ENCODE peak calls at places on chromosomes 4 and X, in five cellular contexts. One of them, this sample, is unnamed.
A peak's percentile ranks its signal among the peaks of the same experiment; 100 is the strongest.

GRCh38 chr4:110411599-110412011 is 64.3 kb upstream of the ENPEP start:
- DNase-seq in tibial artery: no peak
- DNase-seq in stimulated activated CD8-positive, alpha-beta memory T cell treated with anti-CD3 and anti-CD28 coated beads, Interleukin-2, amount 100 ng/mL, for 1 hour: no peak
- DNase-seq in activated T-cell treated with anti-CD3 and anti-CD28 coated beads, Interleukin-2, amount 50 U/mL, for 4 hours: no peak
- DNase-seq in stimulated activated CD4-positive, alpha-beta T cell treated with anti-CD3 and anti-CD28 coated beads, Interleukin-4, amount 100 ng/mL, for 4 hours: no peak
- DNase-seq in this sample: no peak

GRCh38 chr4:101596786-101597185 is 193.7 kb upstream of the BANK1 start:
- DNase-seq in activated T-cell treated with anti-CD3 and anti-CD28 coated beads, Interleukin-2, amount 50 U/mL, for 4 hours: no peak
- DNase-seq in tibial artery: no peak
- DNase-seq in stimulated activated CD4-positive, alpha-beta T cell treated with anti-CD3 and anti-CD28 coated beads, Interleukin-4, amount 100 ng/mL, for 4 hours: no peak
- DNase-seq in stimulated activated CD8-positive, alpha-beta memory T cell treated with anti-CD3 and anti-CD28 coated beads, Interleukin-2, amount 100 ng/mL, for 1 hour: no peak
- DNase-seq in this sample: no peak

GRCh38 chr4:156472624-156473023 is 499.0 kb downstream of the PDGFC start:
- DNase-seq in stimulated activated CD8-positive, alpha-beta memory T cell treated with anti-CD3 and anti-CD28 coated beads, Interleukin-2, amount 100 ng/mL, for 1 hour: no peak
- DNase-seq in tibial artery: no peak
- DNase-seq in activated T-cell treated with anti-CD3 and anti-CD28 coated beads, Interleukin-2, amount 50 U/mL, for 4 hours: no peak
- DNase-seq in stimulated activated CD4-positive, alpha-beta T cell treated with anti-CD3 and anti-CD28 coated beads, Interleukin-4, amount 100 ng/mL, for 4 hours: no peak
- DNase-seq in this sample: no peak

GRCh38 chr4:81919238-81919637 is 447.5 kb upstream of the RASGEF1B start:
- DNase-seq in activated T-cell treated with anti-CD3 and anti-CD28 coated beads, Interleukin-2, amount 50 U/mL, for 4 hours: no peak
- DNase-seq in tibial artery: no peak
- DNase-seq in stimulated activated CD8-positive, alpha-beta memory T cell treated with anti-CD3 and anti-CD28 coated beads, Interleukin-2, amount 100 ng/mL, for 1 hour: no peak
- DNase-seq in stimulated activated CD4-positive, alpha-beta T cell treated with anti-CD3 and anti-CD28 coated beads, Interleukin-4, amount 100 ng/mL, for 4 hours: no peak
- DNase-seq in this sample: no peak

GRCh38 chr4:143281507-143282169 is 55.0 kb upstream of the GAB1 start:
- DNase-seq in stimulated activated CD8-positive, alpha-beta memory T cell treated with anti-CD3 and anti-CD28 coated beads, Interleukin-2, amount 100 ng/mL, for 1 hour: no peak
- DNase-seq in stimulated activated CD4-positive, alpha-beta T cell treated with anti-CD3 and anti-CD28 coated beads, Interleukin-4, amount 100 ng/mL, for 4 hours: no peak
- DNase-seq in tibial artery: no peak
- DNase-seq in activated T-cell treated with anti-CD3 and anti-CD28 coated beads, Interleukin-2, amount 50 U/mL, for 4 hours: no peak
- DNase-seq in this sample: no peak

GRCh38 chrX:53085661-53086229 is 3.6 kb downstream of the TSPYL2 start:
- DNase-seq in activated T-cell treated with anti-CD3 and anti-CD28 coated beads, Interleukin-2, amount 50 U/mL, for 4 hours: no peak
- DNase-seq in stimulated activated CD8-positive, alpha-beta memory T cell treated with anti-CD3 and anti-CD28 coated beads, Interleukin-2, amount 100 ng/mL, for 1 hour: no peak
- DNase-seq in tibial artery: no peak
- DNase-seq in stimulated activated CD4-positive, alpha-beta T cell treated with anti-CD3 and anti-CD28 coated beads, Interleukin-4, amount 100 ng/mL, for 4 hours: no peak
- DNase-seq in this sample: no peak

GRCh38 chr4:54484361-54484760 is 173.4 kb upstream of the KIT start:
- DNase-seq in activated T-cell treated with anti-CD3 and anti-CD28 coated beads, Interleukin-2, amount 50 U/mL, for 4 hours: no peak
- DNase-seq in stimulated activated CD4-positive, alpha-beta T cell treated with anti-CD3 and anti-CD28 coated beads, Interleukin-4, amount 100 ng/mL, for 4 hours: no peak
- DNase-seq in tibial artery: no peak
- DNase-seq in stimulated activated CD8-positive, alpha-beta memory T cell treated with anti-CD3 and anti-CD28 coated beads, Interleukin-2, amount 100 ng/mL, for 1 hour: no peak
- DNase-seq in this sample: no peak

GRCh38 chr4:181225616-181226261 is 1017.5 kb upstream of the TENM3 start:
- DNase-seq in stimulated activated CD8-positive, alpha-beta memory T cell treated with anti-CD3 and anti-CD28 coated beads, Interleukin-2, amount 100 ng/mL, for 1 hour: no peak
- DNase-seq in stimulated activated CD4-positive, alpha-beta T cell treated with anti-CD3 and anti-CD28 coated beads, Interleukin-4, amount 100 ng/mL, for 4 hours: no peak
- DNase-seq in tibial artery: no peak
- DNase-seq in activated T-cell treated with anti-CD3 and anti-CD28 coated beads, Interleukin-2, amount 50 U/mL, for 4 hours: no peak
- DNase-seq in this sample: no peak

GRCh38 chr4:176778491-176778890 is 14.2 kb downstream of the VEGFC start:
- DNase-seq in stimulated activated CD8-positive, alpha-beta memory T cell treated with anti-CD3 and anti-CD28 coated beads, Interleukin-2, amount 100 ng/mL, for 1 hour: no peak
- DNase-seq in stimulated activated CD4-positive, alpha-beta T cell treated with anti-CD3 and anti-CD28 coated beads, Interleukin-4, amount 100 ng/mL, for 4 hours: no peak
- DNase-seq in activated T-cell treated with anti-CD3 and anti-CD28 coated beads, Interleukin-2, amount 50 U/mL, for 4 hours: no peak
- DNase-seq in tibial artery: no peak
- DNase-seq in this sample: no peak

GRCh38 chr4:175536852-175537453 is 275.1 kb downstream of the GPM6A start:
- DNase-seq in stimulated activated CD8-positive, alpha-beta memory T cell treated with anti-CD3 and anti-CD28 coated beads, Interleukin-2, amount 100 ng/mL, for 1 hour: no peak
- DNase-seq in tibial artery: no peak
- DNase-seq in activated T-cell treated with anti-CD3 and anti-CD28 coated beads, Interleukin-2, amount 50 U/mL, for 4 hours: no peak
- DNase-seq in stimulated activated CD4-positive, alpha-beta T cell treated with anti-CD3 and anti-CD28 coated beads, Interleukin-4, amount 100 ng/mL, for 4 hours: no peak
- DNase-seq in this sample: no peak

GRCh38 chr4:87555751-87556619 is 26.8 kb upstream of the SPARCL1 start:
- DNase-seq in stimulated activated CD4-positive, alpha-beta T cell treated with anti-CD3 and anti-CD28 coated beads, Interleukin-4, amount 100 ng/mL, for 4 hours: no peak
- DNase-seq in activated T-cell treated with anti-CD3 and anti-CD28 coated beads, Interleukin-2, amount 50 U/mL, for 4 hours: no peak
- DNase-seq in tibial artery: peak; percentile 38
- DNase-seq in stimulated activated CD8-positive, alpha-beta memory T cell treated with anti-CD3 and anti-CD28 coated beads, Interleukin-2, amount 100 ng/mL, for 1 hour: no peak
- DNase-seq in this sample: no peak

GRCh38 chr4:24105183-24106039 is 215.6 kb upstream of the PPARGC1A start:
- DNase-seq in activated T-cell treated with anti-CD3 and anti-CD28 coated beads, Interleukin-2, amount 50 U/mL, for 4 hours: no peak
- DNase-seq in stimulated activated CD4-positive, alpha-beta T cell treated with anti-CD3 and anti-CD28 coated beads, Interleukin-4, amount 100 ng/mL, for 4 hours: no peak
- DNase-seq in tibial artery: peak; percentile 35
- DNase-seq in stimulated activated CD8-positive, alpha-beta memory T cell treated with anti-CD3 and anti-CD28 coated beads, Interleukin-2, amount 100 ng/mL, for 1 hour: no peak
- DNase-seq in this sample: no peak

GRCh38 chr4:144650311-144650820 is 4.4 kb downstream of the HHIP start:
- DNase-seq in stimulated activated CD8-positive, alpha-beta memory T cell treated with anti-CD3 and anti-CD28 coated beads, Interleukin-2, amount 100 ng/mL, for 1 hour: no peak
- DNase-seq in activated T-cell treated with anti-CD3 and anti-CD28 coated beads, Interleukin-2, amount 50 U/mL, for 4 hours: no peak
- DNase-seq in stimulated activated CD4-positive, alpha-beta T cell treated with anti-CD3 and anti-CD28 coated beads, Interleukin-4, amount 100 ng/mL, for 4 hours: no peak
- DNase-seq in tibial artery: no peak
- DNase-seq in this sample: no peak

GRCh38 chrX:15202458-15203177 is 67.3 kb downstream of the ASB9 start:
- DNase-seq in stimulated activated CD4-positive, alpha-beta T cell treated with anti-CD3 and anti-CD28 coated beads, Interleukin-4, amount 100 ng/mL, for 4 hours: no peak
- DNase-seq in tibial artery: no peak
- DNase-seq in stimulated activated CD8-positive, alpha-beta memory T cell treated with anti-CD3 and anti-CD28 coated beads, Interleukin-2, amount 100 ng/mL, for 1 hour: no peak
- DNase-seq in activated T-cell treated with anti-CD3 and anti-CD28 coated beads, Interleukin-2, amount 50 U/mL, for 4 hours: no peak
- DNase-seq in this sample: no peak

GRCh38 chrX:65196758-65197371 is 220.6 kb upstream of the ZC4H2 start:
- DNase-seq in stimulated activated CD8-positive, alpha-beta memory T cell treated with anti-CD3 and anti-CD28 coated beads, Interleukin-2, amount 100 ng/mL, for 1 hour: no peak
- DNase-seq in activated T-cell treated with anti-CD3 and anti-CD28 coated beads, Interleukin-2, amount 50 U/mL, for 4 hours: no peak
- DNase-seq in stimulated activated CD4-positive, alpha-beta T cell treated with anti-CD3 and anti-CD28 coated beads, Interleukin-4, amount 100 ng/mL, for 4 hours: no peak
- DNase-seq in tibial artery: no peak
- DNase-seq in this sample: peak; percentile 63

This sample was measured in sigmoid colon.